ENCODE peak calls at places on chromosomes 13 and 19, in five cellular contexts. T is BE2C, X is RWPE1, M is body of pancreas, S is heart right ventricle. Y is an unnamed sample.

GRCh38 chr13:31314961-31315360 is 115.2 kb downstream of the B3GLCT start:
- DNase-seq in T (no peak), X (no peak), M (no peak), S (no peak), Y (no peak)

GRCh38 chr19:41934849-41935374 is 6.7 kb upstream of the ERFL start:
- DNase-seq in T (peak), X (peak), M (peak), S (peak), Y (peak)

GRCh38 chr19:55382522-55383054 is 1.5 kb downstream of the TMEM238 start:
- DNase-seq in T (no peak), X (no peak), M (no peak), S (no peak), Y (no peak)

GRCh38 chr19:40742477-40742876 is 7.8 kb downstream of the ACTMAP start:
- DNase-seq in T (no peak), X (no peak), M (no peak), S (no peak), Y (no peak)

GRCh38 chr13:87942204-87942603 is 271.0 kb downstream of the SLITRK5 start:
- DNase-seq in T (no peak), X (no peak), M (no peak), S (no peak), Y (no peak)

GRCh38 chr19:44905437-44906160 is at the start of gene APOE:
- DNase-seq in T (no peak), X (no peak), M (no peak), S (no peak), Y (no peak)

GRCh38 chr19:38978315-38978689 is 2.8 kb upstream of the FBXO17 start:
- DNase-seq in T (no peak), X (no peak), M (no peak), S (no peak), Y (no peak)

GRCh38 chr13:102443234-102443633 is 41.4 kb upstream of the FGF14 start:
- DNase-seq in T (no peak), X (no peak), M (no peak), S (no peak), Y (no peak)

GRCh38 chr19:40143612-40144011 is 47.6 kb upstream of the MAP3K10 start:
- DNase-seq in T (no peak), X (no peak), M (no peak), S (peak), Y (no peak)

GRCh38 chr19:1847684-1848398 is 442 bp downstream of the REXO1 start:
- DNase-seq in T (peak), X (no peak), M (no peak), S (no peak), Y (no peak)

GRCh38 chr13:108828053-108828806 is 198.8 kb downstream of the MYO16 start:
- DNase-seq in T (no peak), X (peak), M (peak), S (no peak), Y (no peak)

GRCh38 chr19:18850560-18851375 is 19.0 kb downstream of the UPF1 start:
- DNase-seq in T (no peak), X (no peak), M (no peak), S (no peak), Y (no peak)

GRCh38 chr13:81738364-81738763 is 1397.4 kb upstream of the SPRY2 start:
- DNase-seq in T (no peak), X (peak), M (no peak), S (no peak), Y (no peak)

GRCh38 chr13:43522788-43523187 is 264.0 kb downstream of the ENOX1 start:
- DNase-seq in T (no peak), X (no peak), M (no peak), S (no peak), Y (no peak)

GRCh38 chr13:45108716-45109706 is 11.3 kb upstream of the GTF2F2 start:
- DNase-seq in T (no peak), X (no peak), M (no peak), S (no peak), Y (peak)

GRCh38 chr19:15379996-15380647 is 535 bp upstream of the AKAP8 start:
- DNase-seq in T (peak), X (peak), M (no peak), S (no peak), Y (peak)

GRCh38 chr13:82797876-82798275 is 1084.4 kb downstream of the SLITRK1 start:
- DNase-seq in T (no peak), X (no peak), M (no peak), S (no peak), Y (no peak)

GRCh38 chr13:40352807-40353562 is 313.5 kb downstream of the FOXO1 start:
- DNase-seq in T (no peak), X (no peak), M (no peak), S (no peak), Y (no peak)

GRCh38 chr19:5952193-5953033 is 25.5 kb downstream of the RANBP3 start:
- DNase-seq in T (peak), X (no peak), M (no peak), S (no peak), Y (no peak)

GRCh38 chr19:54391589-54392061 is 23.6 kb upstream of the TTYH1 start:
- DNase-seq in T (no peak), X (no peak), M (no peak), S (no peak), Y (no peak)

GRCh38 chr19:58476498-58477015 is 405 bp downstream of the ZNF446 start:
- DNase-seq in T (peak), X (no peak), M (no peak), S (no peak), Y (no peak)

GRCh38 chr13:35771898-35772297 is 295.4 kb upstream of the MAB21L1 start:
- DNase-seq in T (no peak), X (peak), M (no peak), S (no peak), Y (no peak)

GRCh38 chr19:45863840-45864628 is at the start of gene FOXA3:
- DNase-seq in T (peak), X (no peak), M (peak), S (peak), Y (peak)

GRCh38 chr13:25541434-25542123 is 169.8 kb downstream of the ATP8A2 start:
- DNase-seq in T (no peak), X (no peak), M (no peak), S (no peak), Y (no peak)

GRCh38 chr13:110356362-110356761 is 49.3 kb downstream of the COL4A2 start:
- DNase-seq in T (no peak), X (no peak), M (no peak), S (no peak), Y (no peak)

GRCh38 chr19:2469102-2469914 is 6.6 kb upstream of the GADD45B start:
- DNase-seq in T (no peak), X (no peak), M (no peak), S (no peak), Y (no peak)

GRCh38 chr19:33379151-33379829 is 5.8 kb downstream of the CEBPG start:
- DNase-seq in T (no peak), X (no peak), M (no peak), S (no peak), Y (no peak)

GRCh38 chr19:18408053-18408476 is 10.6 kb upstream of the LRRC25 start:
- DNase-seq in T (peak), X (no peak), M (peak), S (peak), Y (peak)

Y was measured in GM13977.